ENCODE peak calls at places on chromosomes 1 and 21, in four cellular contexts. V is fibroblast of lung, P is mucosa of descending colon, W is MM.1S. F is an unnamed sample.

GRCh38 chr1:86552376-86552775 is 5.5 kb downstream of the CLCA4 start:
- DNase-seq in V (no peak), P (no peak), W (no peak), F (no peak)

GRCh38 chr21:32099812-32100416 is 178.9 kb downstream of the MIS18A start:
- DNase-seq in V (no peak), P (no peak), W (no peak), F (no peak)

GRCh38 chr1:8023995-8024313 is 2.2 kb downstream of the ERRFI1 start:
- DNase-seq in V (no peak), P (no peak), W (no peak), F (no peak)

GRCh38 chr1:245860681-245861552 is 646.2 kb downstream of the SMYD3 start:
- DNase-seq in V (peak), P (no peak), W (no peak), F (no peak)

GRCh38 chr1:107648071-107648470 is 316.9 kb downstream of the VAV3 start:
- DNase-seq in V (peak), P (no peak), W (no peak), F (no peak)

GRCh38 chr1:59028052-59028451 is 244.2 kb upstream of the JUN start:
- DNase-seq in V (no peak), P (no peak), W (no peak), F (no peak)

GRCh38 chr21:15592271-15592860 is 137.4 kb upstream of the USP25 start:
- DNase-seq in V (peak), P (no peak), W (peak), F (no peak)

GRCh38 chr1:237411621-237412020 is 369.6 kb downstream of the RYR2 start:
- DNase-seq in V (no peak), P (no peak), W (peak), F (no peak)

GRCh38 chr1:163050496-163050895 is 18.7 kb upstream of the RGS4 start:
- DNase-seq in V (no peak), P (no peak), W (no peak), F (no peak)

GRCh38 chr1:224203243-224204016 is 20.4 kb downstream of the DEGS1 start:
- DNase-seq in V (peak), P (peak), W (no peak), F (no peak)

GRCh38 chr1:88973520-88974137 is 18.8 kb downstream of the KYAT3 start:
- DNase-seq in V (peak), P (no peak), W (peak), F (no peak)

GRCh38 chr1:117836069-117836468 is 93.4 kb downstream of the GDAP2 start:
- DNase-seq in V (no peak), P (no peak), W (no peak), F (no peak)

GRCh38 chr1:166920561-166921475 is 44.8 kb upstream of the TADA1 start:
- DNase-seq in V (no peak), P (peak), W (no peak), F (no peak)

GRCh38 chr1:77926561-77927357 is 38.3 kb downstream of the NEXN start:
- DNase-seq in V (no peak), P (no peak), W (peak), F (peak)

GRCh38 chr1:215418876-215419442 is 148.1 kb upstream of the KCTD3 start:
- DNase-seq in V (no peak), P (no peak), W (no peak), F (no peak)

GRCh38 chr1:93614550-93615200 is 67.0 kb downstream of the BCAR3 start:
- DNase-seq in V (no peak), P (peak), W (no peak), F (no peak)

GRCh38 chr1:93613895-93614294 is 67.7 kb downstream of the BCAR3 start:
- DNase-seq in V (peak), P (no peak), W (no peak), F (no peak)

GRCh38 chr1:93609536-93609935 is 72.1 kb downstream of the BCAR3 start:
- DNase-seq in V (no peak), P (no peak), W (no peak), F (no peak)

GRCh38 chr1:93612510-93612909 is 69.1 kb downstream of the BCAR3 start:
- DNase-seq in V (no peak), P (no peak), W (no peak), F (no peak)

DNA sequence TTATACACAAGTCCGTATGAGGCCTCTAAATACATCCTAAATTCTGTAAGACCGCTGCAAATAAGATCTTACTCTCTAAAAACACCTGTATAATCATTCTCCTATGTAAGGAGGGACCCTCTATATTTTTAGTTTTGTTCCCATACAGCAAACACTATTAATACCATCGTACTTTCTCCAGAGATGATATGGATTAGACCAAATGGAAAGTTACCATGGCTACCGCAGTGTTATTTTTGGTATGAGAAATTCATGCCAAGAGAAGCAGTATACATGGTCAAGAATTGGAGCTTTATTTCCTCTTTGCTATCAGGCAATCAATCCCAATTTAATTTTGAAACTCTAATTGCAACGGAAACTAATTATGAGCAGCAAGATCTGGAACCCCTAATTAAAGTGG is 70.0 kb downstream of the BCAR3 start:
- DNase-seq in V (no peak), P (no peak), W (no peak), F (no peak)
- H3K4me3 ChIP-seq in V (no peak), P (no peak), W (no peak), F (no peak)

GRCh38 chr1:55380313-55380970 is 165.3 kb upstream of the USP24 start:
- DNase-seq in V (no peak), P (no peak), W (no peak), F (no peak)

GRCh38 chr1:55381491-55381890 is 166.3 kb upstream of the USP24 start:
- DNase-seq in V (no peak), P (no peak), W (no peak), F (no peak)

GRCh38 chr1:55375617-55376258 is 160.6 kb upstream of the USP24 start:
- DNase-seq in V (peak), P (peak), W (peak), F (peak)

GRCh38 chr1:55376894-55377293 is 161.7 kb upstream of the USP24 start:
- DNase-seq in V (no peak), P (no peak), W (no peak), F (no peak)

DNA sequence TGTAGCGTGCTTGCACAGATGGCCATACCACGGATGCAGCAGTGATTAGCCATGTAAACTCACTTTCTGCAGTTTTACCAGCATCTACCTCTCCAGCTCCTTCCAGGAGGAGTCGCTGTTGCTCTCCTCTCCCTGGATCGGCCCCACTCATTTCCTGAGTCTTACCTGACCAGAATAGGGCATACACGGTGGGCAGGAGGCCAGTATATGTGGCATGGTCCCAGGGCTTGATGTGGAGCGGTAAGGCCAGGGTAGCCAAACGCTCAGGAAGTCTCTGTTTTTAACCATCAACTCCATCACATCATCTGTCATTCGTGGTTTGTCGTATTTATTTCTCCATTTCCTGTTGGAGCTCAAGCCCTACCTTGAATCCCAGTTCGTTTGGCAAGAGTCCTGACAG is 163.4 kb upstream of the USP24 start:
- DNase-seq in V (peak), P (peak), W (peak), F (peak)
- TF ChIP-seq CTCF in V (peak), P (no peak), W (peak), F (peak)

GRCh38 chr1:156675715-156676311 is 1.4 kb downstream of the NES start:
- DNase-seq in V (no peak), P (no peak), W (no peak), F (no peak)
- H3K4me3 ChIP-seq in V (peak), P (no peak), W (no peak), F (no peak)

GRCh38 chr1:18955442-18956188 is 861 bp downstream of the IFFO2 start:
- DNase-seq in V (no peak), P (peak), W (peak), F (no peak)
- TF ChIP-seq CTCF in V (no peak), P (no peak), W (no peak), F (no peak)

GRCh38 chr1:31897534-31898100 is 40.6 kb downstream of the PTP4A2 start:
- DNase-seq in V (no peak), P (no peak), W (no peak), F (no peak)
- H3K4me3 ChIP-seq in V (no peak), P (no peak), W (no peak), F (no peak)

GRCh38 chr1:119358661-119359060 is 9.9 kb upstream of the HAO2 start:
- DNase-seq in V (no peak), P (no peak), W (no peak), F (no peak)
- TF ChIP-seq CTCF in V (no peak), P (no peak), W (no peak), F (no peak)

F was measured in GM12864.